ENCODE peak calls at places on chromosome 16, in eight cellular contexts. T is psoas muscle, Y is body of pancreas, K is cardiac muscle cell, D is HL-60, A is tibial nerve, L is A549, M is transverse colon. S is an unnamed sample.

GRCh38 chr16:21300309-21301167 is 22.4 kb upstream of the CRYM start:
- DNase-seq in D (peak), A (peak), M (peak), K (peak), L (peak), Y (peak), T (peak), S (no peak)

GRCh38 chr16:80986557-80986956 is 20.1 kb downstream of the CMC2 start:
- DNase-seq in K (no peak), A (no peak), M (no peak), L (no peak), Y (no peak), T (no peak), D (no peak), S (no peak)

GRCh38 chr16:27222499-27223225 is 19.3 kb downstream of the KDM8 start:
- DNase-seq in L (no peak), D (no peak), M (peak), Y (peak), K (peak), A (no peak), T (peak), S (no peak)

GRCh38 chr16:27690604-27691003 is 140.7 kb downstream of the KATNIP start:
- DNase-seq in D (peak), L (no peak), K (no peak), M (peak), Y (peak), T (no peak), A (no peak), S (no peak)

GRCh38 chr16:19716183-19716582 is 1.8 kb downstream of the KNOP1 start:
- DNase-seq in D (no peak), L (no peak), K (no peak), A (no peak), Y (no peak), T (no peak), M (peak), S (no peak)

GRCh38 chr16:72108353-72109102 is 14.9 kb downstream of the DHX38 start:
- DNase-seq in L (no peak), Y (no peak), T (no peak), A (no peak), M (no peak), D (no peak), K (no peak), S (no peak)

GRCh38 chr16:27311449-27311831 is 2.3 kb upstream of the IL4R start:
- DNase-seq in Y (no peak), M (no peak), K (no peak), A (no peak), T (no peak), L (no peak), D (no peak), S (no peak)

GRCh38 chr16:11160676-11161115 is 95.3 kb downstream of the SOCS1 start:
- DNase-seq in A (no peak), Y (no peak), D (no peak), T (no peak), M (no peak), L (no peak), K (no peak), S (no peak)

GRCh38 chr16:81518439-81518757 is 73.8 kb downstream of the CMIP start:
- DNase-seq in L (no peak), D (no peak), T (peak), M (no peak), A (no peak), Y (no peak), K (no peak), S (no peak)

GRCh38 chr16:46573008-46573833 is 48.0 kb downstream of the SHCBP1 start:
- DNase-seq in T (no peak), K (no peak), D (no peak), M (no peak), L (peak), A (no peak), Y (no peak), S (no peak)

GRCh38 chr16:77344306-77344705 is 90.5 kb downstream of the ADAMTS18 start:
- DNase-seq in T (no peak), M (no peak), K (no peak), D (no peak), Y (no peak), L (no peak), A (no peak), S (no peak)

GRCh38 chr16:1929105-1929504 is 10.9 kb upstream of the HS3ST6 start:
- DNase-seq in Y (peak), K (peak), A (no peak), D (no peak), L (peak), T (no peak), M (no peak), S (no peak)

GRCh38 chr16:27253526-27253930 is 15.0 kb downstream of the NSMCE1 start:
- DNase-seq in A (no peak), Y (no peak), M (no peak), K (no peak), T (no peak), D (no peak), L (peak), S (no peak)

GRCh38 chr16:48126801-48127644 is 28.8 kb downstream of the ABCC12 start:
- DNase-seq in L (peak), A (no peak), T (no peak), K (peak), Y (peak), M (no peak), D (no peak), S (no peak)

GRCh38 chr16:2816751-2817495 is at the start of gene PRSS21:
- DNase-seq in A (no peak), L (no peak), K (no peak), M (peak), D (no peak), Y (no peak), T (no peak), S (no peak)

GRCh38 chr16:81650982-81651562 is 128.0 kb upstream of the PLCG2 start:
- DNase-seq in T (peak), L (no peak), D (no peak), A (peak), K (peak), M (peak), Y (peak), S (no peak)

GRCh38 chr16:25228372-25228771 is 11.6 kb downstream of the AQP8 start:
- DNase-seq in T (no peak), D (no peak), Y (no peak), M (no peak), K (no peak), A (no peak), L (no peak), S (no peak)

GRCh38 chr16:9489823-9490467 is 398.5 kb downstream of the HAPSTR1 start:
- DNase-seq in K (no peak), D (no peak), M (peak), L (no peak), A (no peak), T (no peak), Y (peak), S (no peak)

GRCh38 chr16:79150128-79150527 is 450.4 kb downstream of the MAF start:
- DNase-seq in A (no peak), Y (no peak), L (no peak), D (no peak), K (no peak), T (no peak), M (no peak), S (no peak)

GRCh38 chr16:47392114-47392513 is 68.7 kb downstream of the ITFG1 start:
- DNase-seq in T (no peak), D (peak), K (no peak), L (no peak), M (no peak), Y (peak), A (no peak), S (no peak)

GRCh38 chr16:28292731-28293588 is 635 bp downstream of the SBK1 start:
- DNase-seq in M (peak), A (no peak), L (no peak), T (peak), K (peak), Y (peak), D (no peak), S (peak)

GRCh38 chr16:62225675-62226074 is 189.4 kb upstream of the CDH8 start:
- DNase-seq in T (peak), Y (peak), D (peak), K (peak), L (peak), M (peak), A (peak), S (no peak)

GRCh38 chr16:15953929-15954813 is 4.8 kb downstream of the ABCC1 start:
- DNase-seq in Y (no peak), D (no peak), K (no peak), A (no peak), L (no peak), M (no peak), T (no peak), S (no peak)

GRCh38 chr16:80197790-80198201 is 343.0 kb upstream of the DYNLRB2 start:
- DNase-seq in K (no peak), M (no peak), T (no peak), Y (peak), D (no peak), L (peak), A (no peak), S (no peak)

DNA sequence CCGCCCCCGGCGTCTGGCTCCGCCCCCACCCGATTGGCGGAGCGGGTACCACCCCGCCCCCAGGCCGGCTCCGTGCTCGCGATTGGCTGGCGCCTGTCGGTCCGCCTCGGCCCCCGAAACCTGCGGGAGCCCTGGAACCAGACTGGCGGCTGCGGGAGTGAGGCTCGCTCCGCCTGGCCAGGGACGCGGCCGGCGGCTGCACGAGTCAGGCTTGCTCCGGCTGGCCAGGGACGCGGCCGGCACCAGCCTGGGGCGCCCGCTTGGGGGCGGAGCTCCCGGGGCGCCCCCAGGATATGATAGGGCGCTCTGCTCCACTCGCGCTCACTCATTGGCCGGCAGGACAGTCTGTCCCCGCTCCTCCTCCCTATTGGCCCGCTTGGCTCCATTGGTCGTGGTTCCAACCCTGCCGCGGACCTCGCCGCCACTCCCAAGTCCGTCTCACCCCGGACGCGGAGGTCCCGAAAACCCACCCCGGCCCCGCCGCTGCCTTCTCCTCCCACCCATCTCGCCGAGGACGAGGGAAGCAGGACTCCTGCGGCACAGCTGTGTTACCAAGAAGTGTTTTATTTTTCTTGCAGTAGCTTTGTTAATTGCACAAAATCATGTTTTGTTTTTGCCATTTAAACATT is 340 bp upstream of the ROGDI start:
- DNase-seq in A (peak), L (peak), Y (peak), D (peak), T (peak), M (peak), K (peak), S (peak)
- TF ChIP-seq CTCF in A (peak), L (no peak), Y (no peak), D (no peak), T (peak), M (peak), K (peak), S (no peak)

GRCh38 chr16:87854053-87854906 is 15.0 kb downstream of the SLC7A5 start:
- DNase-seq in T (no peak), D (no peak), A (no peak), M (peak), Y (no peak), L (no peak), K (no peak), S (no peak)

GRCh38 chr16:87856796-87857228 is 12.5 kb downstream of the SLC7A5 start:
- DNase-seq in A (no peak), M (no peak), Y (no peak), D (no peak), K (no peak), T (peak), L (peak), S (no peak)

GRCh38 chr16:87853411-87854052 is 15.8 kb downstream of the SLC7A5 start:
- DNase-seq in Y (peak), T (peak), M (peak), A (peak), K (peak), D (peak), L (peak), S (peak)

GRCh38 chr16:87854907-87855683 is 14.2 kb downstream of the SLC7A5 start:
- DNase-seq in M (no peak), A (no peak), D (no peak), Y (no peak), T (no peak), L (no peak), K (no peak), S (no peak)

GRCh38 chr16:87855852-87856715 is 13.2 kb downstream of the SLC7A5 start:
- DNase-seq in Y (peak), M (peak), D (no peak), L (no peak), T (peak), A (peak), K (no peak), S (no peak)
- H3K4me3 ChIP-seq in Y (no peak), M (no peak), D (no peak), L (peak), T (peak), A (no peak), K (no peak), S (peak)

GRCh38 chr16:590875-591200 is 972 bp downstream of the RAB40C start:
- DNase-seq in K (no peak), A (no peak), M (no peak), D (no peak), Y (no peak), L (no peak), T (no peak), S (no peak)
- H3K27ac ChIP-seq in K (no peak), A (no peak), M (peak), D (peak), Y (peak), L (peak), T (peak), S (no peak)

DNA sequence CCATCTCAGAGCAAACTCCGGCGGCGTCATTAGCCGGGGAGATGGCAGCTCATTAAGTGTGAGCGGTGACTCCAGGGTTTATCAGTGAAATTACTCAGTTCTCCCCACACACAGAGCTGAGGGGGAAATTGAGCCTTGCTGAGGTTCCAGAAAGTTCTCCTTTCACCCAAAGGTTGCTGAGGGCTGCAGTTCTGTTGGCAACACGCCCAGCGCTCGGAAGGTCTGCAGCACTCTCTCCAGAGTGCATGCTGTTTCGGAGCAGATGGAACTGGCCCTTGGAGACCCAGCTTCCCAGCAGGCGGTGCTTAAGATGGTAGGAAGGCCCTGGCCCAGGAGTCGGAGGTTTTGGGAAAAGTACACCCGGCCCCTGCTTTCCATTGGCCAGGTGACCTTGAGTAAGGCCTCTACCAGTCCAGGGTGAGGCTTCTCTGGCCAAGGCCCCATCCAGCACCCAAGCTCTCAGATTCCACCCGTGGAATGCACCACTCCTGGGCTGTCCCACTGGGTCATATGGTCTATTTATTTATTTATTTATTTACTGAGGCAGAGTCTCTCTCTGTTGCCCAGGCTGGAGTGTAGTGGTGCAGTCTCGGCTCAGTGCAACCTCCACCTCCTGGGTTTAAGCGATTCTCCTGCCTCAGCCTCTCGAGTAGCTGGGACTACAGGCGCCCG is 167.7 kb upstream of the CIBAR2 start:
- DNase-seq in D (no peak), A (peak), Y (peak), K (no peak), M (peak), T (peak), L (no peak), S (no peak)
- TF ChIP-seq CTCF in D (no peak), A (no peak), Y (no peak), K (no peak), M (no peak), T (no peak), L (no peak), S (no peak)

DNA sequence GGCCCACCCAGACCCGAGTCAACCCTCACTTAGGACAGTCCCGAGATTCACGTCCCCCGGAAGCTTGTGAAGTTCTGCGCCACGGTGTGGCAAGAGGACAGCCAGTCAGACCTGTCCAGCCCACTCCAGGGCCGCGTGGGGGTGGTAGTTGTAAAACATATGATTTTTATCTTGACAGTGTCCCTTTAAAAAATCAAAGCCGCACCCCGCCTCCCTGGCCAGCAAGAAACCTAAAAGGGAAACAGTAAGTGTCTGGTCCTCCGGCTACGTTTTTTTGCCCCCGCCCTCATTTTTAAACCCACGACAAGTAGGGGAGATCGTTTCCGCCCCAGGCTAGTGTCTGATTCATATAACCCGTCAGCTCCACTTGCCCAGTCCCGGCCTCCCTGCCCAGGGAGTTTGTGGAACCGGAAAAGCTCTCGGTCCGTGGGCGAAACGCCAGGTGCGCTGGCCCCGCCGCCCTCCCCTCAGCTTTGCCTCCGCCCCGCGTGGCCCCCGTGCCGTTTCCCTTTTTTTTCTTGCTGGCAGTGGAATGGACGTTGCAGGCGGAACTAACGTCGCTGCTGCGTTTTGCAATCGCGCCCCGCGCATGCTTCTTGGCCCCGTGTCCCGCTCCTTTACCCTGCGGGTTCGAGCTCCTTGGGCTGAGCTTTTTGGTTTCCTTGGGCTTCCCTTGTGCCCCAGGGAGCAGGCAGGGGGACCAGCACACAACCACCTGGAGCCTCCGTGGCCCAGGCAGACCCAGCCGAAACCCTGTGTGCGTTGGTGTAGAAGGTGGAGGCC is 13.3 kb upstream of the NUDT16L1 start:
- DNase-seq in D (peak), A (peak), T (peak), Y (peak), K (no peak), L (no peak), M (peak), S (no peak)
- H3K4me3 ChIP-seq in D (peak), A (no peak), T (peak), Y (no peak), K (no peak), L (no peak), M (peak), S (no peak)

GRCh38 chr16:68300736-68301459 is 9.8 kb downstream of the SLC7A6OS start:
- DNase-seq in A (no peak), D (no peak), T (no peak), M (no peak), K (no peak), Y (no peak), L (no peak), S (no peak)
- H3K27ac ChIP-seq in A (no peak), D (peak), T (peak), M (no peak), K (no peak), Y (no peak), L (no peak), S (no peak)

DNA sequence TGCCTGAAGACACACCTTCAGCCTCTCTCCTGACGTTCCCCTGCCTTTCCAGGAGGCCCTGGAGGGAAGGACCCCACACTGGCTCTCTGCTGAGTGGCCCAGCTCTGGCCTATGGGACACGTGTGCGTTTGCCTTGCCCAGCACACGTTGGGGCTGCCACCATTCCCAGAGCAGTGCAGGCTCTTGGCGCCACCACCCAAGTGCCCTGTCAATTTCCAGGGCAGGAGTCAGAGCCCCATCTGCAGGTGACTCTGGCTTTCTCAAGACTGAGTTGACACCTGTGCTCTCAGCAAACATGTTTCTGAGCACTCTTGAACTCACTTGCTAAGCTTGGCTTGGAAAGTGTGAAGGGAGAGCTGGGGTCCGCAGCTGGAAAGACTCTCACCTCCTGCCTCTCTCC is 4.7 kb upstream of the IRF8 start:
- DNase-seq in L (no peak), K (no peak), M (peak), T (no peak), D (no peak), A (no peak), Y (peak), S (no peak)
- TF ChIP-seq CTCF in L (peak), K (no peak), M (peak), T (no peak), D (no peak), A (no peak), Y (no peak), S (no peak)

DNA sequence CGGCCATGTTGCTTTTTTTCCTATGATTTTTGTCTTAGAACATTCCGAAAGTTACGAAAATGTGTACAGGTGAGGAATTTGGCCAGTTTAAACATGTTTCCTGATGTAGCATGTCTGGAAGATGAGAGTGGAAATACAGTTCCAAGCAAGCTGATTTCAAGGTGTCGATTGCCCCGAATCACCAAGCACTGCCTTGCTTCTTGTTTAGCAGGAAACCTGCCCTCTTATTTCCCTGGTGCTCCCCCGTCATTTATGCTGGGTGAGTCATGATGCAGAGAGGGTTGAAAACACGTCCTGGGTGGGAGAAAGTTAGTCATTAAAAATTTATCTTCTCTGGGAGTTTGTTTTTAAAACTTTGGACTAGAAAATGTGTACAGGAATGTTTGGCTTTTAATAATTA is 608.6 kb upstream of the EEF2KMT start:
- DNase-seq in K (no peak), Y (no peak), M (no peak), D (no peak), T (no peak), L (no peak), A (no peak), S (no peak)
- H3K4me3 ChIP-seq in K (no peak), Y (no peak), M (no peak), D (no peak), T (no peak), L (no peak), A (no peak), S (no peak)